ENCODE peak calls at places on chromosomes 6 and 20, in seven cellular contexts. O, W, F, N, L, D and B are unnamed samples. For H3K9me3 and H3K4me1, the result is how much of the 10 kb centered on the place peaks cover.

GRCh38 chr6:15061176-15061575 is 184.7 kb upstream of the JARID2 start:
- DNase-seq in O (no peak), W (no peak), F (peak), N (no peak), L (no peak), D (no peak), B (no peak)

GRCh38 chr6:52749546-52750152 is 13.6 kb downstream of the GSTA2 start:
- DNase-seq in O (no peak), W (no peak), F (no peak), N (no peak), L (no peak), D (no peak), B (no peak)

GRCh38 chr6:17584241-17584803 is 15.8 kb upstream of the FAM8A1 start:
- DNase-seq in O (no peak), W (no peak), F (peak), N (peak), L (no peak), D (no peak), B (peak)

GRCh38 chr20:21315138-21315537 is 12.0 kb downstream of the XRN2 start:
- DNase-seq in O (no peak), W (no peak), F (no peak), N (peak), L (no peak), D (no peak), B (no peak)

GRCh38 chr6:33696538-33697518 is 14.7 kb downstream of the UQCC2 start:
- DNase-seq in O (no peak), W (no peak), F (peak), N (peak), L (no peak), D (peak), B (peak)

GRCh38 chr6:107894821-107895396 is 63.1 kb downstream of the SEC63 start:
- DNase-seq in O (peak), W (no peak), F (no peak), N (no peak), L (no peak), D (no peak), B (peak)

GRCh38 chr20:62434098-62434497 is 6.8 kb upstream of the RBBP8NL start:
- DNase-seq in O (no peak), W (no peak), F (no peak), N (no peak), L (no peak), D (no peak), B (no peak)

GRCh38 chr6:3438190-3439167 is 18.4 kb downstream of the SLC22A23 start:
- DNase-seq in O (peak), W (no peak), F (no peak), N (peak), L (no peak), D (no peak), B (no peak)

GRCh38 chr6:117976030-117976651 is 69.1 kb downstream of the SLC35F1 start:
- DNase-seq in O (no peak), W (no peak), F (no peak), N (peak), L (no peak), D (no peak), B (peak)

GRCh38 chr6:106556368-106556960 is 72.8 kb downstream of the RTN4IP1 start:
- DNase-seq in O (no peak), W (no peak), F (no peak), N (peak), L (no peak), D (no peak), B (no peak)

GRCh38 chr6:111843347-111844147 is 29.7 kb downstream of the FYN start:
- DNase-seq in O (peak), W (peak), F (no peak), N (no peak), L (no peak), D (peak), B (peak)

GRCh38 chr6:30042476-30042875 is 18.6 kb upstream of the POLR1H start:
- DNase-seq in O (no peak), W (no peak), F (no peak), N (no peak), L (no peak), D (no peak), B (no peak)

GRCh38 chr6:159606786-159607185 is 86.3 kb downstream of the SOD2 start:
- DNase-seq in O (no peak), W (no peak), F (no peak), N (peak), L (no peak), D (no peak), B (no peak)

DNA sequence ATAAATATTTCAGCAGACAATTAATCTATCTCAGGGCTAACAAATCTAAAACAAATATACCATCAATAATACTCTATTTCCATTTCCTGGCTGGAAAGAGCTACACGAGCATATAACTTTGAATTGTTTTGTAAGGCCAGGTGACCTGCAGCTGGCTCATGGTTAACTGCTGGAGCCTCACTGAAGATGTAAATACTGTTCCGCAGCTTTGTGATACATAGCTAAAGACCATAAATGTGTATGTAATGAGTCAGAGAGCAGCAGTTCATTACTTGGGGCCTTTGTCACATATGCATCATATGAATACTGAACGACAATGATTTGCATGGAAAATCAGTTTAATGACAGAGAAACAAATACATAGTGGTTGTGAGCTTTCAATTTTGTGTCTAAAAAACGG is 109.4 kb upstream of the CCN2 start:
- DNase-seq in O (no peak), W (no peak), F (no peak), N (peak), L (no peak), D (no peak), B (no peak)
- H3K27ac ChIP-seq in O (no peak), W (no peak), F (no peak), N (peak), L (no peak), D (no peak), B (no peak)

GRCh38 chr20:58526411-58526810 is 11.2 kb upstream of the APCDD1L start:
- DNase-seq in O (no peak), W (no peak), F (no peak), N (no peak), L (no peak), D (no peak), B (no peak)
- H3K9me3 ChIP-seq in O (under half), W (under half), F (under half), N (under half), L (under half), D (under half), B (under half)

GRCh38 chr6:10584607-10585006 is 63.5 kb downstream of the GCNT2 start:
- DNase-seq in O (no peak), W (no peak), F (no peak), N (no peak), L (no peak), D (no peak), B (no peak)
- H3K4me1 ChIP-seq in O (under half), W (under half), F (under half), N (under half), L (under half), D (under half), B (under half)

DNA sequence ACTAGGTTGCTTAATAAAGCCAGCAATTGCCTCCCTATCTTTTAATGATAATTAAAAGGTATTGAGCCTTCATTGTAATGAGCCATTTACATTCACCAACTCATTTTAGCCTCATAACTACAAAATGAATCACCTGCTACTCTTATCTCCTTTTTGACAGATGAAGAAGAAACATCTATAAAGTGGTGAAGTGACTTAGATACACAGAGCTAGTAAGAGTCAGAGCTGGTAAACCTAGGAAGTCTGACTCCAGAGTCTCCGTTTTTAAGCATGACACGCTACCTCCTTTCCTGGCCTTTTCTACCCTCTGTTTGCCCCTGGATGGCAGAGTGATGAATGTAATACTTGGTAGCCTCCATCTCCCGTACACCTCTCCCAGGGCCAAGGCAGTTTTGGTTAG is 93.5 kb downstream of the SPTLC3 start:
- DNase-seq in O (no peak), W (no peak), F (no peak), N (peak), L (no peak), D (no peak), B (no peak)
- H3K27ac ChIP-seq in O (no peak), W (no peak), F (no peak), N (no peak), L (no peak), D (no peak), B (no peak)

GRCh38 chr6:139860193-139860592 is 485.7 kb upstream of the CITED2 start:
- DNase-seq in O (no peak), W (no peak), F (no peak), N (no peak), L (no peak), D (no peak), B (no peak)

GRCh38 chr6:139863356-139863755 is 488.9 kb upstream of the CITED2 start:
- DNase-seq in O (no peak), W (no peak), F (no peak), N (peak), L (no peak), D (no peak), B (no peak)

GRCh38 chr6:139863964-139864363 is 489.5 kb upstream of the CITED2 start:
- DNase-seq in O (no peak), W (no peak), F (no peak), N (no peak), L (no peak), D (no peak), B (no peak)

GRCh38 chr6:139858444-139858843 is 484.0 kb upstream of the CITED2 start:
- DNase-seq in O (peak), W (no peak), F (no peak), N (no peak), L (no peak), D (no peak), B (no peak)

GRCh38 chr6:139862311-139862710 is 487.9 kb upstream of the CITED2 start:
- DNase-seq in O (no peak), W (no peak), F (no peak), N (no peak), L (no peak), D (no peak), B (no peak)
- H3K9me3 ChIP-seq in O (under half), W (under half), F (under half), N (under half), L (under half), D (under half), B (under half)

GRCh38 chr20:53492212-53492611 is 101.4 kb downstream of the ZNF217 start:
- DNase-seq in O (no peak), W (no peak), F (no peak), N (no peak), L (no peak), D (no peak), B (no peak)
- H3K4me1 ChIP-seq in O (under half), W (under half), F (under half), N (under half), L (under half), D (under half), B (under half)